ENCODE peak calls at places on chromosomes 2 and 18, in four cellular contexts. H, G, Q and F are unnamed samples.

GRCh38 chr2:127400897-127401756 is 13.4 kb upstream of the MAP3K2 start:
- DNase-seq in Q (no peak), H (no peak), G (no peak), F (no peak)

GRCh38 chr2:40034801-40035200 is 255.7 kb upstream of the THUMPD2 start:
- DNase-seq in Q (no peak), G (no peak), H (no peak), F (no peak)

GRCh38 chr2:178324072-178324471 is 126.9 kb downstream of the PRKRA start:
- DNase-seq in G (no peak), Q (no peak), H (no peak), F (no peak)

GRCh38 chr2:11254100-11254536 is 90.3 kb downstream of the ROCK2 start:
- DNase-seq in H (no peak), G (no peak), Q (no peak), F (no peak)

GRCh38 chr2:27681844-27682243 is 18.2 kb downstream of the SLC4A1AP start:
- DNase-seq in H (no peak), G (no peak), Q (no peak), F (no peak)

GRCh38 chr18:31596081-31596872 is 4.6 kb downstream of the TTR start:
- DNase-seq in Q (no peak), H (no peak), G (no peak), F (no peak)

GRCh38 chr18:69257861-69258458 is 142.7 kb upstream of the DOK6 start:
- DNase-seq in Q (peak), G (no peak), H (no peak), F (no peak)

GRCh38 chr18:6261938-6262337 is 152.8 kb downstream of the L3MBTL4 start:
- DNase-seq in H (no peak), G (no peak), Q (no peak), F (no peak)

GRCh38 chr2:225496548-225496947 is 97.0 kb downstream of the NYAP2 start:
- DNase-seq in H (no peak), Q (no peak), G (no peak), F (no peak)

GRCh38 chr2:177332041-177332991 is 60.3 kb upstream of the AGPS start:
- DNase-seq in H (peak), G (peak), Q (peak), F (no peak)